ENCODE peak calls at places on chromosomes 4 and X, in eight cellular contexts. One of them, this sample, is unnamed.

GRCh38 chrX:144946696-144947095 is 300.6 kb upstream of the SPANXN1 start:
- DNase-seq in head of caudate nucleus: no peak
- DNase-seq in epithelial cell of esophagus: no peak
- DNase-seq in tibial nerve: no peak
- DNase-seq in naive thymus-derived CD4-positive, alpha-beta T cell: no peak
- DNase-seq in adipocyte: no peak
- DNase-seq in DMS 273 treated with DMSO at 0.1 percent for 48 hours: no peak
- DNase-seq in fibroblast of mammary gland: peak; percentile 61
- DNase-seq in this sample: no peak

GRCh38 chrX:124086411-124086810 is 124.9 kb downstream of the STAG2 start:
- DNase-seq in head of caudate nucleus: no peak
- DNase-seq in epithelial cell of esophagus: no peak
- DNase-seq in tibial nerve: no peak
- DNase-seq in naive thymus-derived CD4-positive, alpha-beta T cell: peak; percentile 59
- DNase-seq in adipocyte: no peak
- DNase-seq in DMS 273 treated with DMSO at 0.1 percent for 48 hours: no peak
- DNase-seq in fibroblast of mammary gland: no peak
- DNase-seq in this sample: no peak

GRCh38 chr4:186037692-186038658 is 31.0 kb upstream of the TLR3 start:
- DNase-seq in head of caudate nucleus: no peak
- DNase-seq in epithelial cell of esophagus: peak; percentile 87
- DNase-seq in tibial nerve: peak; percentile 89
- DNase-seq in naive thymus-derived CD4-positive, alpha-beta T cell: no peak
- DNase-seq in adipocyte: peak; percentile 87
- DNase-seq in DMS 273 treated with DMSO at 0.1 percent for 48 hours: no peak
- DNase-seq in fibroblast of mammary gland: peak; percentile 79
- DNase-seq in this sample: peak; percentile 95

GRCh38 chrX:52983526-52983925 is 25.2 kb upstream of the FAM156A start:
- DNase-seq in head of caudate nucleus: no peak
- DNase-seq in epithelial cell of esophagus: no peak
- DNase-seq in tibial nerve: no peak
- DNase-seq in naive thymus-derived CD4-positive, alpha-beta T cell: no peak
- DNase-seq in adipocyte: peak; percentile 14
- DNase-seq in DMS 273 treated with DMSO at 0.1 percent for 48 hours: no peak
- DNase-seq in fibroblast of mammary gland: peak; percentile 20
- DNase-seq in this sample: peak; percentile 26

GRCh38 chr4:88075336-88075735 is 67.9 kb downstream of the PKD2 start:
- DNase-seq in head of caudate nucleus: no peak
- DNase-seq in epithelial cell of esophagus: no peak
- DNase-seq in tibial nerve: no peak
- DNase-seq in naive thymus-derived CD4-positive, alpha-beta T cell: no peak
- DNase-seq in adipocyte: no peak
- DNase-seq in DMS 273 treated with DMSO at 0.1 percent for 48 hours: no peak
- DNase-seq in fibroblast of mammary gland: no peak
- DNase-seq in this sample: no peak

GRCh38 chrX:29690061-29690460 is 525.3 kb upstream of the MAGEB2 start:
- DNase-seq in head of caudate nucleus: no peak
- DNase-seq in epithelial cell of esophagus: peak; percentile 0
- DNase-seq in tibial nerve: no peak
- DNase-seq in naive thymus-derived CD4-positive, alpha-beta T cell: no peak
- DNase-seq in adipocyte: peak; percentile 35
- DNase-seq in DMS 273 treated with DMSO at 0.1 percent for 48 hours: no peak
- DNase-seq in fibroblast of mammary gland: peak; percentile 53
- DNase-seq in this sample: peak; percentile 84

GRCh38 chr4:10664408-10664807 is 20.2 kb downstream of the CLNK start:
- DNase-seq in head of caudate nucleus: no peak
- DNase-seq in epithelial cell of esophagus: peak; percentile 79
- DNase-seq in tibial nerve: peak; percentile 14
- DNase-seq in naive thymus-derived CD4-positive, alpha-beta T cell: no peak
- DNase-seq in adipocyte: peak; percentile 75
- DNase-seq in DMS 273 treated with DMSO at 0.1 percent for 48 hours: no peak
- DNase-seq in fibroblast of mammary gland: peak; percentile 92
- DNase-seq in this sample: peak; percentile 93

GRCh38 chr4:9384126-9384525 is 21.2 kb downstream of the USP17L30 start:
- DNase-seq in head of caudate nucleus: no peak
- DNase-seq in epithelial cell of esophagus: peak; percentile 43
- DNase-seq in tibial nerve: no peak
- DNase-seq in naive thymus-derived CD4-positive, alpha-beta T cell: no peak
- DNase-seq in adipocyte: no peak
- DNase-seq in DMS 273 treated with DMSO at 0.1 percent for 48 hours: no peak
- DNase-seq in fibroblast of mammary gland: no peak
- DNase-seq in this sample: no peak

GRCh38 chrX:153768311-153769157 is 4.5 kb downstream of the PLXNB3 start:
- DNase-seq in head of caudate nucleus: peak; percentile 15
- DNase-seq in epithelial cell of esophagus: no peak
- DNase-seq in tibial nerve: no peak
- DNase-seq in naive thymus-derived CD4-positive, alpha-beta T cell: no peak
- DNase-seq in adipocyte: no peak
- DNase-seq in DMS 273 treated with DMSO at 0.1 percent for 48 hours: no peak
- DNase-seq in fibroblast of mammary gland: no peak
- DNase-seq in this sample: no peak

GRCh38 chr4:133550436-133550835 is 401.3 kb downstream of the PCDH10 start:
- DNase-seq in head of caudate nucleus: no peak
- DNase-seq in epithelial cell of esophagus: no peak
- DNase-seq in tibial nerve: no peak
- DNase-seq in naive thymus-derived CD4-positive, alpha-beta T cell: no peak
- DNase-seq in adipocyte: peak; percentile 80
- DNase-seq in DMS 273 treated with DMSO at 0.1 percent for 48 hours: no peak
- DNase-seq in fibroblast of mammary gland: no peak
- DNase-seq in this sample: no peak

GRCh38 chrX:85303544-85303943 is 59.8 kb downstream of the ZNF711 start:
- DNase-seq in head of caudate nucleus: no peak
- DNase-seq in epithelial cell of esophagus: no peak
- DNase-seq in tibial nerve: no peak
- DNase-seq in naive thymus-derived CD4-positive, alpha-beta T cell: no peak
- DNase-seq in adipocyte: no peak
- DNase-seq in DMS 273 treated with DMSO at 0.1 percent for 48 hours: no peak
- DNase-seq in fibroblast of mammary gland: no peak
- DNase-seq in this sample: no peak

GRCh38 chr4:176187610-176188009 is 7.8 kb downstream of the SPATA4 start:
- DNase-seq in head of caudate nucleus: no peak
- DNase-seq in epithelial cell of esophagus: peak; percentile 79
- DNase-seq in tibial nerve: no peak
- DNase-seq in naive thymus-derived CD4-positive, alpha-beta T cell: no peak
- DNase-seq in adipocyte: no peak
- DNase-seq in DMS 273 treated with DMSO at 0.1 percent for 48 hours: no peak
- DNase-seq in fibroblast of mammary gland: peak; percentile 58
- DNase-seq in this sample: peak; percentile 39

GRCh38 chrX:27132851-27133250 is 330.3 kb downstream of the PPP4R3C start:
- DNase-seq in head of caudate nucleus: no peak
- DNase-seq in epithelial cell of esophagus: no peak
- DNase-seq in tibial nerve: no peak
- DNase-seq in naive thymus-derived CD4-positive, alpha-beta T cell: no peak
- DNase-seq in adipocyte: no peak
- DNase-seq in DMS 273 treated with DMSO at 0.1 percent for 48 hours: no peak
- DNase-seq in fibroblast of mammary gland: no peak
- DNase-seq in this sample: peak; percentile 10

GRCh38 chrX:44927398-44927797 is 54.4 kb downstream of the KDM6A start:
- DNase-seq in head of caudate nucleus: no peak
- DNase-seq in epithelial cell of esophagus: no peak
- DNase-seq in tibial nerve: no peak
- DNase-seq in naive thymus-derived CD4-positive, alpha-beta T cell: no peak
- DNase-seq in adipocyte: no peak
- DNase-seq in DMS 273 treated with DMSO at 0.1 percent for 48 hours: no peak
- DNase-seq in fibroblast of mammary gland: no peak
- DNase-seq in this sample: no peak

GRCh38 chr4:19678763-19679162 is 572.9 kb upstream of the SLIT2 start:
- DNase-seq in head of caudate nucleus: no peak
- DNase-seq in epithelial cell of esophagus: peak; percentile 60
- DNase-seq in tibial nerve: no peak
- DNase-seq in naive thymus-derived CD4-positive, alpha-beta T cell: no peak
- DNase-seq in adipocyte: peak; percentile 29
- DNase-seq in DMS 273 treated with DMSO at 0.1 percent for 48 hours: no peak
- DNase-seq in fibroblast of mammary gland: peak; percentile 61
- DNase-seq in this sample: peak; percentile 48

GRCh38 chrX:14015941-14016340 is 13.8 kb downstream of the GEMIN8 start:
- DNase-seq in head of caudate nucleus: no peak
- DNase-seq in epithelial cell of esophagus: no peak
- DNase-seq in tibial nerve: no peak
- DNase-seq in naive thymus-derived CD4-positive, alpha-beta T cell: no peak
- DNase-seq in adipocyte: peak; percentile 38
- DNase-seq in DMS 273 treated with DMSO at 0.1 percent for 48 hours: no peak
- DNase-seq in fibroblast of mammary gland: peak; percentile 77
- DNase-seq in this sample: peak; percentile 41

GRCh38 chr4:602559-602942 is 22.8 kb upstream of the PDE6B start:
- DNase-seq in head of caudate nucleus: peak; percentile 51
- DNase-seq in epithelial cell of esophagus: peak; percentile 50
- DNase-seq in tibial nerve: no peak
- DNase-seq in naive thymus-derived CD4-positive, alpha-beta T cell: no peak
- DNase-seq in adipocyte: no peak
- DNase-seq in DMS 273 treated with DMSO at 0.1 percent for 48 hours: no peak
- DNase-seq in fibroblast of mammary gland: peak; percentile 25
- DNase-seq in this sample: peak; percentile 16

GRCh38 chr4:3532714-3533336 is 603 bp upstream of the LRPAP1 start:
- DNase-seq in head of caudate nucleus: no peak
- DNase-seq in epithelial cell of esophagus: no peak
- DNase-seq in tibial nerve: no peak
- DNase-seq in naive thymus-derived CD4-positive, alpha-beta T cell: no peak
- DNase-seq in adipocyte: no peak
- DNase-seq in DMS 273 treated with DMSO at 0.1 percent for 48 hours: no peak
- DNase-seq in fibroblast of mammary gland: no peak
- DNase-seq in this sample: no peak

GRCh38 chr4:152363086-152363485 is 172.8 kb downstream of the FBXW7 start:
- DNase-seq in head of caudate nucleus: no peak
- DNase-seq in epithelial cell of esophagus: no peak
- DNase-seq in tibial nerve: no peak
- DNase-seq in naive thymus-derived CD4-positive, alpha-beta T cell: no peak
- DNase-seq in adipocyte: peak; percentile 52
- DNase-seq in DMS 273 treated with DMSO at 0.1 percent for 48 hours: no peak
- DNase-seq in fibroblast of mammary gland: peak; percentile 57
- DNase-seq in this sample: no peak

GRCh38 chr4:96407651-96408342 is 567.9 kb downstream of the PDHA2 start:
- DNase-seq in head of caudate nucleus: no peak
- DNase-seq in epithelial cell of esophagus: no peak
- DNase-seq in tibial nerve: no peak
- DNase-seq in naive thymus-derived CD4-positive, alpha-beta T cell: no peak
- DNase-seq in adipocyte: no peak
- DNase-seq in DMS 273 treated with DMSO at 0.1 percent for 48 hours: no peak
- DNase-seq in fibroblast of mammary gland: no peak
- DNase-seq in this sample: peak; percentile 44

This sample was measured in choroid plexus epithelial cell.